ENCODE peak calls at places on chromosomes 12 and 14, in six cellular contexts. T is K562, U is H1, V is SK-N-SH, Q is HepG2, W is GM12878. J is an unnamed sample.

GRCh38 chr12:70919597-70920035 is 922 bp downstream of the PTPRR start:
- DNase-seq in U (no peak), T (no peak), Q (no peak), V (peak), W (no peak), J (no peak)

GRCh38 chr14:89214221-89214965 is 202.6 kb downstream of the FOXN3 start:
- DNase-seq in W (no peak), U (no peak), V (peak), Q (peak), T (no peak), J (no peak)

GRCh38 chr14:81594012-81594411 is 60.4 kb upstream of the SEL1L start:
- DNase-seq in T (no peak), W (no peak), Q (peak), V (no peak), U (no peak), J (no peak)

GRCh38 chr14:64717870-64718269 is 13.6 kb downstream of the PLEKHG3 start:
- DNase-seq in U (no peak), T (no peak), V (no peak), Q (no peak), W (no peak), J (no peak)

GRCh38 chr14:56666716-56667115 is 87.1 kb downstream of the TMEM260 start:
- DNase-seq in Q (no peak), U (no peak), T (no peak), W (no peak), V (no peak), J (no peak)

GRCh38 chr12:126545411-126545810 is 1480.2 kb downstream of the AACS start:
- DNase-seq in W (no peak), Q (no peak), U (no peak), V (no peak), T (no peak), J (no peak)

GRCh38 chr12:53219116-53219955 is 12.3 kb upstream of the ITGB7 start:
- DNase-seq in V (no peak), T (peak), W (no peak), U (no peak), Q (no peak), J (peak)

GRCh38 chr12:55996201-55996714 is 818 bp upstream of the SUOX start:
- DNase-seq in U (no peak), Q (peak), T (peak), V (peak), W (no peak), J (no peak)

GRCh38 chr14:68473794-68474193 is 319.1 kb downstream of the ZFP36L1 start:
- DNase-seq in U (no peak), T (no peak), V (no peak), Q (no peak), W (no peak), J (peak)

GRCh38 chr12:52975820-52976573 is 27.1 kb downstream of the KRT18 start:
- DNase-seq in W (no peak), T (no peak), Q (peak), V (no peak), U (no peak), J (no peak)

GRCh38 chr14:104318558-104319488 is 180.4 kb downstream of the KIF26A start:
- DNase-seq in V (no peak), T (no peak), W (no peak), U (no peak), Q (no peak), J (no peak)

GRCh38 chr12:48796976-48797375 is 8.1 kb upstream of the ADCY6 start:
- DNase-seq in T (no peak), W (no peak), Q (no peak), U (no peak), V (no peak), J (no peak)

GRCh38 chr12:123929869-123930583 is 42.6 kb downstream of the CCDC92 start:
- DNase-seq in T (no peak), W (no peak), U (no peak), V (no peak), Q (no peak), J (no peak)

GRCh38 chr14:78486081-78486480 is 315.9 kb downstream of the NRXN3 start:
- DNase-seq in W (no peak), V (no peak), Q (no peak), T (no peak), U (peak), J (no peak)

GRCh38 chr12:109736552-109737108 is 23.0 kb downstream of the FAM222A start:
- DNase-seq in U (no peak), W (no peak), V (peak), T (peak), Q (peak), J (no peak)

GRCh38 chr12:104928036-104928770 is 29.9 kb downstream of the SLC41A2 start:
- DNase-seq in V (no peak), T (no peak), W (no peak), U (no peak), Q (no peak), J (no peak)

GRCh38 chr12:22627351-22627750 is 2.4 kb downstream of the ETNK1 start:
- DNase-seq in W (no peak), V (no peak), T (no peak), U (no peak), Q (no peak), J (no peak)

GRCh38 chr12:43333650-43334043 is 218.4 kb downstream of the ADAMTS20 start:
- DNase-seq in V (peak), U (no peak), T (no peak), W (no peak), Q (no peak), J (no peak)

GRCh38 chr14:100440758-100441203 is 117.6 kb downstream of the SLC25A47 start:
- DNase-seq in V (peak), Q (no peak), W (no peak), T (peak), U (no peak), J (no peak)
- TF ChIP-seq GABPA in V (no peak), Q (no peak), W (no peak), T (no peak), U (no peak), J (no peak)

GRCh38 chr14:92549853-92550244 is 36.3 kb downstream of the RIN3 start:
- DNase-seq in V (no peak), W (no peak), Q (no peak), U (no peak), T (no peak), J (no peak)
- TF ChIP-seq GABPA in V (no peak), W (no peak), Q (no peak), U (no peak), T (no peak), J (no peak)

DNA sequence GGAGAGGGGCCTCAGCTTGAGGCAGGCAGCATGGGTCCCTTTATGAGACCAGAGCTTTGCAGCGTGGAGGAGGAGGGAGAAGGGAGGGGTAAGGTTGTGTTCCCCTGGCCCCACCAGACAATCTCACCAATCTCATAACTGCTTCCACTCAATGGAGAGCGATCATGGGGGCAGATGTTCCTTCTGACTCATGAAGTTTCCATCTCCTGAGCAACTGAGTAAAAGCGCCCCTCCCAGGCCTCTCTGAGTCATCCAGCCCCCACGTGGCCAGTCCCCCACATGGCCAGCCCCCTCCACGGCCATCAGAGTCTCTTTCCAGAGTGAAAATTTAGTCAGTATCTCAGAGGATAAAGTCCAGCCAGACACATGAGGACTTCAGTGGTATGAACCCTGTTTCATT is 39.2 kb upstream of the PLXNC1 start:
- DNase-seq in V (no peak), W (no peak), Q (no peak), U (no peak), T (peak), J (no peak)
- TF ChIP-seq GABPA in V (no peak), W (no peak), Q (no peak), U (no peak), T (no peak), J (no peak)

GRCh38 chr12:3489057-3489456 is 1.9 kb upstream of the PRMT8 start:
- DNase-seq in T (no peak), Q (no peak), W (no peak), U (no peak), V (no peak), J (no peak)

GRCh38 chr12:3492868-3493224 is 1.8 kb downstream of the PRMT8 start:
- DNase-seq in Q (no peak), T (no peak), V (no peak), W (no peak), U (no peak), J (no peak)

GRCh38 chr12:3493225-3494049 is 2.4 kb downstream of the PRMT8 start:
- DNase-seq in W (no peak), V (peak), T (no peak), U (no peak), Q (no peak), J (no peak)

GRCh38 chr12:3491938-3492867 is 1.2 kb downstream of the PRMT8 start:
- DNase-seq in Q (peak), T (peak), U (peak), V (peak), W (no peak), J (peak)

GRCh38 chr12:3490848-3491382 is at the start of gene PRMT8:
- DNase-seq in W (no peak), Q (no peak), T (no peak), V (peak), U (no peak), J (no peak)
- TF ChIP-seq GABPA in W (no peak), Q (no peak), T (no peak), V (no peak), U (no peak), J (no peak)

DNA sequence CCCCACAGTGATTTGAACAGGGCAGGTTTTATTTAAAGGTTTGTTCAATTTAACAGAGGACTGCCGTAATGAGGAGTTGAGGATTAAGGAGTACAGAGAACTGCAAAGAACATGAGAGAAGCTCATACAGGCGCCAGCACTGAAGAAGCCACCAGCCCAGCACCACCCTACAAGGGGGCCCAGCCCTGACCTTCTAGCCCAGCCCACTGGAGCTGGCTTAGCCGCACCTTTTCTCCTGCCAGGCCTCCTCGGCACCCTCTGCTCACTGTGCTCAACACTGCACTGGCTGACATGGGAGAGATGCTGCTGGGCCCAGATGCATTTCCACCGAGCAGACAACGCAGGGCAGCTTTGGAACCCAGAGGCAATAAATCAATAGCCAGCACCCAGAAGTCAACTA is 36.5 kb upstream of the SFSWAP start:
- DNase-seq in U (no peak), Q (no peak), T (no peak), V (no peak), W (no peak), J (no peak)
- TF ChIP-seq GABPA in U (no peak), Q (no peak), T (no peak), V (no peak), W (no peak), J (no peak)

GRCh38 chr12:33438025-33438772 is 1.4 kb downstream of the SYT10 start:
- DNase-seq in Q (no peak), V (no peak), W (no peak), T (peak), U (no peak), J (no peak)

GRCh38 chr12:33440477-33440876 is 858 bp upstream of the SYT10 start:
- DNase-seq in Q (no peak), V (no peak), U (no peak), W (no peak), T (no peak), J (no peak)

GRCh38 chr12:33437598-33437997 is 2.0 kb downstream of the SYT10 start:
- DNase-seq in Q (no peak), W (no peak), T (peak), U (no peak), V (no peak), J (no peak)

GRCh38 chr12:33439587-33440011 is at the start of gene SYT10:
- DNase-seq in U (no peak), T (peak), W (no peak), Q (no peak), V (peak), J (no peak)

GRCh38 chr12:33438890-33439586 is 581 bp downstream of the SYT10 start:
- DNase-seq in T (peak), U (no peak), V (peak), Q (no peak), W (no peak), J (no peak)
- TF ChIP-seq GABPA in T (no peak), U (no peak), V (no peak), Q (no peak), W (no peak), J (no peak)

DNA sequence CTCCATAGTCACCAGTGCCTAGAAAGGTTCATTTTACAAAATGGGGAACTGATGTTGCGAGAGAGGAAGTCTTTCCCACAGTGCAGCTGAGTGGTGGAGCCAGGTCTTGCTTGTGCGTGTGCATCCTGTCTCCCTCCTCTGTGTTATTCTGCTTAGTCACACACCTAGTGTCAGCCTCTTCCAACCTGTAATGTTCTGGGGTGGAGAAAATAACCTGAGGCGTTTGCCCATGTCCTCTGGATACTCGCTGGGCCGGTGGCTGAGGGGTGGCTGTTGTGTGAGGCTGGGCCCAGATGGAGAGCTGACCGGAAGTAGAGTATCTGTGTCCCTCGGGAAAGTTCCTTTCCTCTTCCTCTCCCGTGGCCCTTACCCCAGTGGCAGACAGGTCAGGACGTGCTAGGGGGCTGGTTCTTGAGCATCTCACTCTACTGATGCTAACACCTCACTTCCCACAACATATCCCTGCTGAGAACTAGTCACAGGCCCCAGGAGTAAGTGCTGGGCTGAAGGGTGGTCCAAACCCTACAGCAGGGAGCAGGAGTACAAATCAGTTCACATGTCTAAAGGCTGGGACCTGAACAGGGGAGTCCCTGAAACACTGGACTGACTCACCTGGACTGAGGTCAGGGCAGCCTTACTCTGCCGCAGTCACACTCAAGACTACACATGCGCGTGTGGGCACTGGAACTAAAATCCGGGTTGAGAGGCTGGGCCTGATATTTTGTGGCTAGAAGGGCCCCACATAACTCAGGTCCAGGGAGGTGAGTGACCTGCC is 7.0 kb downstream of the MLF2 start:
- DNase-seq in T (no peak), U (no peak), W (no peak), Q (no peak), V (no peak), J (peak)
- TF ChIP-seq GABPA in T (no peak), U (no peak), W (peak), Q (no peak), V (no peak), J (peak)

DNA sequence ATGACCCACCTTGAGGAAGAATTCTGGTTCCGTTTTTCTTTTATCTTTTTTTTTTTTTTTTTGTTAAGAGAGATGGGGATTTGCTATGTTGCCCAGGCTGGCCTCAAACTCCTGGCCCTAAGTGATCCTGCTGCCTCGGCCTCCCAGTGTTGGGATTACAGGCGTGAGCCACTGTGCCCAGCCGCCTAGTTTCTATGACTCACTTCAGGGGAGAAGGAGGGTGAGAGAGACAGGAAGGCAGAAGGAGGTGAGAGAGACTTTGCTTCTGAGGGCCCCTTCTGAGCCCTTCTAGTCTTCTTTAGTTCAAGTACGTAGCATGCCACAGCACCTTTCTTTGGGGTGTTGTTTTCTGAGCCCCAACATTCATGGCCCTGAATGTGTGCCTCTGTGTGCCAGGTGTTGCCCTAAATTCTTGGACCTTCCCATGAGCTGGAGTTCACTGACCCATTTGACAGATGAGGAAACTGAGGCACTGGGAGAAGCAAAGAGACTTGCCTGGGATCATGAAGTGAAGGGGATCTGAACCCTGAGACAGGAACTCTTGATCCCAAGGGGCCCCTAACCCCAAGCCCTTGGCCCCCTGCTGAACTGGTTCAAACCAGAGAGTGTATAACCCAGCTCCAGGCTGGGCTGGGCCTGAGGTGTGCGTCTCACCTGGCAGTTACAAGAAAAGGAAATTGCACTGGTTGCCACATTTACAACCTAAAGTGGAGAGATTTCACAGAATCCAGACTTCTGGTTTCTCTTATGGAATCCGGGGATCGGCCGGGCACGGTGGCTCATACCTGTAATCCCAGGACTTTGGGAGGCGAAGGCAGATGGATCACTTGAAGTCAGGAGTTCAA is 20.8 kb downstream of the SH2B3 start:
- DNase-seq in T (no peak), V (no peak), U (no peak), W (no peak), Q (no peak), J (no peak)
- TF ChIP-seq GABPA in T (no peak), V (no peak), U (no peak), W (no peak), Q (no peak), J (no peak)

GRCh38 chr12:91404362-91404899 is 221.8 kb upstream of the DCN start:
- DNase-seq in U (no peak), T (no peak), Q (no peak), V (no peak), W (no peak), J (no peak)

GRCh38 chr12:91401190-91401589 is 218.6 kb upstream of the DCN start:
- DNase-seq in V (no peak), W (no peak), T (no peak), Q (no peak), U (no peak), J (no peak)

GRCh38 chr12:91406920-91407341 is 224.3 kb upstream of the DCN start:
- DNase-seq in T (no peak), W (peak), Q (no peak), U (no peak), V (no peak), J (no peak)
- TF ChIP-seq GABPA in T (no peak), W (no peak), Q (no peak), U (no peak), V (no peak), J (no peak)

J was measured in HL-60.